ENCODE peak calls at places on chromosomes 1 and 21, in five cellular contexts. Y, L, F, J and B are unnamed samples.

GRCh38 chr1:26537951-26538352 is 8.4 kb downstream of the RPS6KA1 start:
- DNase-seq in Y (no peak), L (peak; percentile 28), F (no peak), J (no peak), B (no peak)

GRCh38 chr1:204498980-204499379 is 4.4 kb upstream of the PIK3C2B start:
- DNase-seq in Y (no peak), L (no peak), F (no peak), J (no peak), B (no peak)

GRCh38 chr1:209766051-209766450 is 10.2 kb downstream of the TRAF3IP3 start:
- DNase-seq in Y (no peak), L (no peak), F (no peak), J (no peak), B (no peak)

GRCh38 chr1:108502138-108502537 is 52.0 kb downstream of the NBPF6 start:
- DNase-seq in Y (no peak), L (no peak), F (no peak), J (no peak), B (no peak)

GRCh38 chr1:68384321-68384813 is 65.4 kb downstream of the RPE65 start:
- DNase-seq in Y (no peak), L (peak; percentile 99), F (peak; percentile 100), J (no peak), B (peak; percentile 100)

GRCh38 chr1:236890152-236891056 is 95.3 kb downstream of the MTR start:
- DNase-seq in Y (no peak), L (no peak), F (no peak), J (peak; percentile 29), B (no peak)

GRCh38 chr1:159823401-159823800 is 3.3 kb upstream of the SLAMF8 start:
- DNase-seq in Y (no peak), L (no peak), F (no peak), J (no peak), B (no peak)

GRCh38 chr1:73044241-73044640 is 761.9 kb upstream of the NEGR1 start:
- DNase-seq in Y (no peak), L (peak; percentile 8), F (no peak), J (no peak), B (no peak)

GRCh38 chr1:40303051-40303771 is 13.9 kb downstream of the COL9A2 start:
- DNase-seq in Y (no peak), L (no peak), F (no peak), J (no peak), B (peak; percentile 67)

GRCh38 chr1:205310981-205311704 is 10.4 kb downstream of the NUAK2 start:
- DNase-seq in Y (no peak), L (no peak), F (no peak), J (no peak), B (no peak)

GRCh38 chr1:184755226-184756065 is 788 bp upstream of the EDEM3 start:
- DNase-seq in Y (peak; percentile 9), L (peak; percentile 46), F (peak; percentile 50), J (no peak), B (no peak)

GRCh38 chr1:235919797-235920475 is 53.2 kb upstream of the LYST start:
- DNase-seq in Y (no peak), L (peak; percentile 54), F (peak; percentile 82), J (no peak), B (peak; percentile 95)

GRCh38 chr21:38504056-38504455 is 5.8 kb upstream of the ERG start:
- DNase-seq in Y (no peak), L (peak; percentile 12), F (no peak), J (no peak), B (no peak)

GRCh38 chr1:218865591-218865990 is 308.1 kb upstream of the LYPLAL1 start:
- DNase-seq in Y (no peak), L (peak; percentile 34), F (peak; percentile 75), J (no peak), B (peak; percentile 33)

GRCh38 chr1:178541829-178542553 is 29.1 kb downstream of the TEX35 start:
- DNase-seq in Y (peak; percentile 8), L (peak; percentile 6), F (no peak), J (no peak), B (no peak)

GRCh38 chr1:26099780-26100179 is 11.8 kb upstream of the PDIK1L start:
- DNase-seq in Y (no peak), L (no peak), F (no peak), J (no peak), B (no peak)

GRCh38 chr1:39573736-39574624 is 2.6 kb downstream of the PABPC4 start:
- DNase-seq in Y (no peak), L (peak; percentile 38), F (peak; percentile 67), J (no peak), B (no peak)

GRCh38 chr1:107953551-107953950 is 11.4 kb downstream of the VAV3 start:
- DNase-seq in Y (no peak), L (no peak), F (no peak), J (no peak), B (no peak)

GRCh38 chr1:41192456-41193188 is 49.5 kb downstream of the SCMH1 start:
- DNase-seq in Y (no peak), L (peak; percentile 76), F (no peak), J (no peak), B (no peak)

GRCh38 chr1:100719490-100719889 is at the start of gene VCAM1:
- DNase-seq in Y (no peak), L (no peak), F (no peak), J (no peak), B (no peak)

GRCh38 chr1:33903210-33903589 is 39.3 kb downstream of the HMGB4 start:
- DNase-seq in Y (no peak), L (peak; percentile 17), F (peak; percentile 57), J (no peak), B (no peak)

GRCh38 chr1:27153549-27153886 is 1.4 kb downstream of the SLC9A1 start:
- DNase-seq in Y (no peak), L (peak; percentile 15), F (peak; percentile 6), J (no peak), B (no peak)

GRCh38 chr1:75234499-75235064 is 100.4 kb downstream of the LHX8 start:
- DNase-seq in Y (no peak), L (no peak), F (no peak), J (no peak), B (no peak)

GRCh38 chr1:210796421-210796820 is 337.5 kb downstream of the KCNH1 start:
- DNase-seq in Y (no peak), L (no peak), F (no peak), J (no peak), B (no peak)

GRCh38 chr1:44553127-44553758 is 121.0 kb downstream of the TMEM53 start:
- DNase-seq in Y (no peak), L (no peak), F (no peak), J (no peak), B (peak; percentile 22)

GRCh38 chr1:158191299-158191698 is 10.6 kb downstream of the CD1D start:
- DNase-seq in Y (no peak), L (no peak), F (no peak), J (no peak), B (no peak)

GRCh38 chr21:44285547-44285992 is at the start of gene AIRE:
- DNase-seq in Y (no peak), L (no peak), F (no peak), J (no peak), B (no peak)

GRCh38 chr1:3892748-3893147 is 7.3 kb downstream of the C1orf174 start:
- DNase-seq in Y (no peak), L (no peak), F (no peak), J (peak; percentile 36), B (no peak)

GRCh38 chr1:182587666-182588438 is 1.2 kb downstream of the RNASEL start:
- DNase-seq in Y (no peak), L (no peak), F (no peak), J (no peak), B (no peak)

GRCh38 chr1:232317336-232317735 is 312.6 kb downstream of the SIPA1L2 start:
- DNase-seq in Y (no peak), L (no peak), F (no peak), J (no peak), B (no peak)

GRCh38 chr1:232316864-232317263 is 313.1 kb downstream of the SIPA1L2 start:
- DNase-seq in Y (no peak), L (no peak), F (no peak), J (no peak), B (no peak)

GRCh38 chr1:232319106-232319505 is 310.8 kb downstream of the SIPA1L2 start:
- DNase-seq in Y (no peak), L (no peak), F (no peak), J (peak; percentile 89), B (peak; percentile 79)

GRCh38 chr1:232318143-232318542 is 311.8 kb downstream of the SIPA1L2 start:
- DNase-seq in Y (no peak), L (no peak), F (no peak), J (no peak), B (no peak)

GRCh38 chr1:232319518-232319917 is 310.4 kb downstream of the SIPA1L2 start:
- DNase-seq in Y (no peak), L (no peak), F (no peak), J (no peak), B (no peak)
- H3K27ac ChIP-seq in Y (no peak overlapping the region), L (no peak overlapping the region), F (no peak overlapping the region), J (peak overlapping the region; percentile 93), B (no peak overlapping the region)

GRCh38 chr1:51734899-51735745 is 118.2 kb downstream of the OSBPL9 start:
- DNase-seq in Y (no peak), L (no peak), F (no peak), J (no peak), B (no peak)
- H3K27ac ChIP-seq in Y (no peak overlapping the region), L (no peak overlapping the region), F (no peak overlapping the region), J (peak overlapping the region; percentile 91), B (no peak overlapping the region)

GRCh38 chr1:31371560-31371959 is 1.3 kb downstream of the FABP3 start:
- DNase-seq in Y (no peak), L (peak; percentile 29), F (no peak), J (no peak), B (no peak)
- H3K27ac ChIP-seq in Y (no peak overlapping the region), L (no peak overlapping the region), F (no peak overlapping the region), J (peak overlapping the region; percentile 96), B (no peak overlapping the region)

GRCh38 chr1:29200905-29201594 is 19.4 kb upstream of the SRSF4 start:
- DNase-seq in Y (no peak), L (no peak), F (no peak), J (no peak), B (no peak)

GRCh38 chr1:29202053-29202452 is 20.4 kb upstream of the SRSF4 start:
- DNase-seq in Y (no peak), L (no peak), F (no peak), J (no peak), B (no peak)

GRCh38 chr1:29197993-29198392 is 16.3 kb upstream of the SRSF4 start:
- DNase-seq in Y (no peak), L (no peak), F (no peak), J (no peak), B (no peak)

GRCh38 chr1:29202584-29203340 is 21.1 kb upstream of the SRSF4 start:
- DNase-seq in Y (peak; percentile 84), L (peak; percentile 98), F (peak; percentile 94), J (peak; percentile 92), B (peak; percentile 86)

GRCh38 chr1:29201595-29202051 is 19.9 kb upstream of the SRSF4 start:
- DNase-seq in Y (no peak), L (no peak), F (no peak), J (no peak), B (no peak)
- H3K27ac ChIP-seq in Y (no peak overlapping the region), L (peak overlapping the region; percentile 91), F (peak overlapping the region; percentile 84), J (peak overlapping the region; percentile 83), B (no peak overlapping the region)

DNA sequence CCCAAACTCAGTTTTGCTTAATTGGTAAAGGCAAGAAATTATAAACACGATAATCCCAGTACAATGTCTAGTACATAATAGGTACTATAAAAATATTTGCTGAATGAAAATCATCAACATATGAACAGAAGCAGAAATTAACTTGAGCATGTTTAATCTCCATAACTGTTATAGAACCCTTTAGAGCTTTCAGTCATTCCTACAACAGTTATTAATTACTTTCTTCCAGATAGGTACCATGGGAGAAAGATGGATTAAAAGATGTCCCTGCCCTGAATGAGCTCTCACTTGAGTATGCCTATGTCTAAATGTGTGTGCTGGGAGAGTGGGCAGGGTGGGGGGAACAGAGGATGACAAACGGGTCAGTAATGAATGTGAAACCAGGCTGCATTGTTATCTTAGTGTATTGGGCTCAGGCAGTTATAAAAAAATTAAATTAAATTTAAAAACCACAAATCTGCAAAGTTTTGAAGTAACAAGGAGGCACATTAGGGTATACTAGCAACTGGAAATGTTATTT is 2.4 kb downstream of the EPS15 start:
- DNase-seq in Y (no peak), L (no peak), F (peak; percentile 11), J (no peak), B (no peak)
- H3K27ac ChIP-seq in Y (no peak overlapping the region), L (no peak overlapping the region), F (no peak overlapping the region), J (peak overlapping the region; percentile 97), B (no peak overlapping the region)